ENCODE peak calls at places on chromosomes 11 and 22, in seven cellular contexts. V is Kasumi-1; H is aorta; C is NCI-H187 treated with DMSO at 0.1 percent for 48 hours; K is NCI-H2081; Z is kidney epithelial cell; Y is stimulated activated CD4-positive, alpha-beta T cell treated with anti-CD3 and anti-CD28 coated beads, Interleukin-4, amount 100 ng/mL, for 4 hours. G is an unnamed sample.
A peak's percentile ranks its signal among the peaks of the same experiment; 100 is the strongest.

GRCh38 chr11:5837695-5838094 is 4.0 kb downstream of the OR52E6 start:
- DNase-seq in V (no peak), H (no peak), C (no peak), K (no peak), Z (no peak), Y (no peak), G (no peak)

GRCh38 chr11:13135385-13136271 is 126.5 kb downstream of the RASSF10 start:
- DNase-seq in V (no peak), H (no peak), C (peak; percentile 82), K (peak; percentile 57), Z (no peak), Y (no peak), G (no peak)

GRCh38 chr22:20434773-20435172 is 2.9 kb downstream of the SCARF2 start:
- DNase-seq in V (no peak), H (peak; percentile 19), C (no peak), K (no peak), Z (no peak), Y (no peak), G (no peak)

GRCh38 chr22:42286205-42286604 is 15.8 kb upstream of the TCF20 start:
- DNase-seq in V (peak; percentile 56), H (no peak), C (no peak), K (no peak), Z (no peak), Y (no peak), G (no peak)

GRCh38 chr11:64384039-64384737 is 25.2 kb downstream of the RPS6KA4 start:
- DNase-seq in V (no peak), H (no peak), C (no peak), K (no peak), Z (no peak), Y (no peak), G (no peak)

GRCh38 chr11:33321483-33321882 is 64.3 kb downstream of the HIPK3 start:
- DNase-seq in V (peak; percentile 15), H (no peak), C (no peak), K (no peak), Z (no peak), Y (no peak), G (no peak)

GRCh38 chr11:33529461-33529860 is 171.2 kb downstream of the C11orf91 start:
- DNase-seq in V (no peak), H (no peak), C (no peak), K (no peak), Z (no peak), Y (no peak), G (no peak)

GRCh38 chr11:116224154-116224888 is 548.5 kb downstream of the BUD13 start:
- DNase-seq in V (peak; percentile 45), H (no peak), C (no peak), K (peak; percentile 71), Z (no peak), Y (no peak), G (peak; percentile 14)

GRCh38 chr11:66976048-66976467 is 954 bp downstream of the C11orf86 start:
- DNase-seq in V (no peak), H (no peak), C (no peak), K (no peak), Z (no peak), Y (peak; percentile 27), G (no peak)

GRCh38 chr22:37734402-37734700 is 37.5 kb downstream of the TRIOBP start:
- DNase-seq in V (no peak), H (no peak), C (no peak), K (no peak), Z (no peak), Y (no peak), G (no peak)

GRCh38 chr11:112247198-112247597 is 13.5 kb downstream of the PLET1 start:
- DNase-seq in V (no peak), H (no peak), C (no peak), K (no peak), Z (no peak), Y (no peak), G (no peak)

GRCh38 chr11:47389577-47390072 is 11.3 kb upstream of the SPI1 start:
- DNase-seq in V (no peak), H (no peak), C (no peak), K (no peak), Z (no peak), Y (no peak), G (no peak)

GRCh38 chr11:71372693-71373657 is 75.2 kb downstream of the DHCR7 start:
- DNase-seq in V (no peak), H (no peak), C (no peak), K (no peak), Z (no peak), Y (no peak), G (no peak)

GRCh38 chr11:121762820-121763219 is 310.1 kb upstream of the SORL1-AS1 start:
- DNase-seq in V (no peak), H (peak; percentile 80), C (peak; percentile 56), K (peak; percentile 53), Z (no peak), Y (no peak), G (no peak)

GRCh38 chr22:46121079-46121478 is 29.2 kb upstream of the PPARA start:
- DNase-seq in V (no peak), H (no peak), C (no peak), K (no peak), Z (no peak), Y (no peak), G (no peak)

GRCh38 chr11:120747801-120748484 is 236.4 kb downstream of the GRIK4 start:
- DNase-seq in V (no peak), H (no peak), C (no peak), K (peak; percentile 52), Z (no peak), Y (no peak), G (no peak)

GRCh38 chr11:133808393-133809140 is 36.7 kb downstream of the SPATA19 start:
- DNase-seq in V (no peak), H (no peak), C (no peak), K (no peak), Z (no peak), Y (no peak), G (no peak)

GRCh38 chr11:112219476-112220232 is 6.6 kb upstream of the PTS start:
- DNase-seq in V (peak; percentile 90), H (no peak), C (no peak), K (peak; percentile 80), Z (no peak), Y (peak; percentile 11), G (peak; percentile 16)

GRCh38 chr11:108019870-108020540 is 11.3 kb downstream of the CUL5 start:
- DNase-seq in V (no peak), H (no peak), C (no peak), K (no peak), Z (no peak), Y (no peak), G (no peak)

GRCh38 chr11:63567044-63567840 is 4.1 kb upstream of the PLAAT2 start:
- DNase-seq in V (no peak), H (no peak), C (no peak), K (peak; percentile 18), Z (peak; percentile 98), Y (peak; percentile 72), G (peak; percentile 45)

GRCh38 chr11:94738746-94739145 is 29.4 kb upstream of the AMOTL1 start:
- DNase-seq in V (no peak), H (no peak), C (no peak), K (no peak), Z (no peak), Y (no peak), G (no peak)

GRCh38 chr11:135002236-135002635 is 590.2 kb upstream of the B3GAT1 start:
- DNase-seq in V (no peak), H (no peak), C (peak; percentile 68), K (no peak), Z (no peak), Y (no peak), G (no peak)

GRCh38 chr11:129117595-129118350 is 74.4 kb downstream of the ARHGAP32 start:
- DNase-seq in V (peak; percentile 86), H (no peak), C (peak; percentile 1), K (peak; percentile 68), Z (peak; percentile 28), Y (peak; percentile 15), G (no peak)

GRCh38 chr11:3243880-3244279 is 11.7 kb upstream of the MRGPRE start:
- DNase-seq in V (no peak), H (no peak), C (no peak), K (no peak), Z (no peak), Y (no peak), G (no peak)

GRCh38 chr11:117202386-117203068 is 3.4 kb downstream of the TAGLN start:
- DNase-seq in V (no peak), H (no peak), C (no peak), K (no peak), Z (no peak), Y (no peak), G (no peak)

GRCh38 chr11:27025312-27025955 is 15.2 kb upstream of the BBOX1 start:
- DNase-seq in V (no peak), H (no peak), C (no peak), K (no peak), Z (no peak), Y (no peak), G (no peak)

GRCh38 chr11:78231962-78232459 is 43.3 kb downstream of the USP35 start:
- DNase-seq in V (no peak), H (no peak), C (no peak), K (no peak), Z (no peak), Y (no peak), G (no peak)

GRCh38 chr11:60840711-60841430 is 1.0 kb upstream of the CCDC86 start:
- DNase-seq in V (no peak), H (no peak), C (no peak), K (no peak), Z (peak; percentile 78), Y (no peak), G (no peak)